ENCODE peak calls at places on chromosomes 13 and 19, in four cellular contexts. One of them, this sample, is unnamed.

GRCh38 chr19:29302002-29302928 is 89.3 kb upstream of the UQCRFS1 start:
- DNase-seq in Caki2: no peak
- DNase-seq in neuronal stem cell: no peak
- DNase-seq in A673: no peak
- DNase-seq in this sample: no peak

GRCh38 chr13:95707442-95708389 is 30.8 kb downstream of the DNAJC3 start:
- DNase-seq in Caki2: no peak
- DNase-seq in A673: no peak
- DNase-seq in neuronal stem cell: no peak
- DNase-seq in this sample: no peak

GRCh38 chr19:55179570-55180484 is at the start of gene SYT5:
- DNase-seq in Caki2: peak
- DNase-seq in neuronal stem cell: peak
- DNase-seq in A673: peak
- DNase-seq in this sample: peak

GRCh38 chr19:5150902-5151741 is 182.2 kb downstream of the KDM4B start:
- DNase-seq in Caki2: no peak
- DNase-seq in neuronal stem cell: no peak
- DNase-seq in A673: no peak
- DNase-seq in this sample: no peak

GRCh38 chr19:9187191-9187590 is 8.4 kb downstream of the OR7D2 start:
- DNase-seq in neuronal stem cell: no peak
- DNase-seq in A673: no peak
- DNase-seq in Caki2: no peak
- DNase-seq in this sample: no peak

GRCh38 chr13:34462843-34463242 is 479.2 kb upstream of the NBEA start:
- DNase-seq in Caki2: peak
- DNase-seq in A673: no peak
- DNase-seq in neuronal stem cell: no peak
- DNase-seq in this sample: no peak

GRCh38 chr19:58096884-58097283 is 1.1 kb downstream of the ZSCAN18 start:
- DNase-seq in neuronal stem cell: no peak
- DNase-seq in Caki2: no peak
- DNase-seq in A673: no peak
- DNase-seq in this sample: no peak

GRCh38 chr19:3770136-3771032 is 1.6 kb downstream of the RAX2 start:
- DNase-seq in Caki2: no peak
- DNase-seq in neuronal stem cell: no peak
- DNase-seq in A673: no peak
- DNase-seq in this sample: no peak

GRCh38 chr13:29619995-29620394 is 24.5 kb upstream of the SLC7A1 start:
- DNase-seq in neuronal stem cell: no peak
- DNase-seq in A673: no peak
- DNase-seq in Caki2: no peak
- DNase-seq in this sample: no peak

GRCh38 chr19:10769533-10770491 is 51.9 kb downstream of the DNM2 start:
- DNase-seq in neuronal stem cell: no peak
- DNase-seq in Caki2: peak
- DNase-seq in A673: no peak
- DNase-seq in this sample: no peak

GRCh38 chr13:30569901-30570576 is 47.7 kb upstream of the USPL1 start:
- DNase-seq in A673: peak
- DNase-seq in Caki2: peak
- DNase-seq in neuronal stem cell: no peak
- DNase-seq in this sample: no peak

GRCh38 chr19:34959021-34959420 is 5.0 kb downstream of the ZNF792 start:
- DNase-seq in A673: no peak
- DNase-seq in neuronal stem cell: no peak
- DNase-seq in Caki2: no peak
- DNase-seq in this sample: no peak

GRCh38 chr19:10289836-10290438 is at the start of gene ICAM5:
- DNase-seq in Caki2: no peak
- DNase-seq in A673: peak
- DNase-seq in neuronal stem cell: no peak
- DNase-seq in this sample: no peak

GRCh38 chr19:2271516-2272103 is 10.4 kb downstream of the PEAK3 start:
- DNase-seq in neuronal stem cell: no peak
- DNase-seq in A673: peak
- DNase-seq in Caki2: no peak
- DNase-seq in this sample: no peak

GRCh38 chr13:113123226-113124150 is 889 bp downstream of the F10 start:
- DNase-seq in neuronal stem cell: no peak
- DNase-seq in A673: no peak
- DNase-seq in Caki2: no peak
- DNase-seq in this sample: no peak